ENCODE peak calls at places on chromosomes 6 and 20, in seven cellular contexts. C is esophagus squamous epithelium, H is brain microvascular endothelial cell, U is GM23248, I is SJSA1, A is aorta, X is testis. N is an unnamed sample.

GRCh38 chr20:24406761-24407550 is 62.5 kb upstream of the SYNDIG1 start:
- DNase-seq in H (no peak), X (no peak), C (no peak), I (no peak), U (no peak), A (no peak), N (no peak)

GRCh38 chr20:45538209-45538798 is 978 bp downstream of the WFDC6 start:
- DNase-seq in H (no peak), I (no peak), A (no peak), C (no peak), X (no peak), U (peak; percentile 8), N (no peak)

GRCh38 chr6:10215711-10216110 is 199.2 kb downstream of the TFAP2A start:
- DNase-seq in A (no peak), I (no peak), X (no peak), U (no peak), C (no peak), H (no peak), N (no peak)

GRCh38 chr6:111204305-111204704 is 117.0 kb downstream of the SLC16A10 start:
- DNase-seq in H (no peak), X (no peak), U (no peak), I (no peak), C (no peak), A (no peak), N (no peak)

GRCh38 chr6:142952614-142953013 is 7.6 kb upstream of the HIVEP2 start:
- DNase-seq in U (no peak), X (no peak), H (no peak), A (no peak), I (no peak), C (no peak), N (no peak)

GRCh38 chr6:130090796-130091195 is 72.4 kb downstream of the L3MBTL3 start:
- DNase-seq in C (no peak), H (no peak), I (no peak), A (no peak), X (no peak), U (no peak), N (no peak)

GRCh38 chr20:63733579-63734081 is 2.8 kb upstream of the LIME1 start:
- DNase-seq in A (no peak), C (no peak), I (no peak), H (no peak), X (no peak), U (no peak), N (no peak)

GRCh38 chr6:112443118-112443641 is 96.0 kb downstream of the RFPL4B start:
- DNase-seq in A (no peak), U (peak; percentile 10), X (no peak), C (no peak), I (no peak), H (no peak), N (no peak)

GRCh38 chr6:45884336-45884735 is 131.3 kb downstream of the CLIC5 start:
- DNase-seq in U (no peak), A (no peak), H (no peak), X (no peak), C (no peak), I (no peak), N (no peak)

GRCh38 chr6:111958534-111958933 is 85.3 kb upstream of the FYN start:
- DNase-seq in U (no peak), I (no peak), A (no peak), X (no peak), H (no peak), C (no peak), N (no peak)

GRCh38 chr20:51054233-51054632 is 31.3 kb upstream of the KCNG1 start:
- DNase-seq in A (no peak), I (no peak), U (no peak), H (no peak), X (no peak), C (no peak), N (no peak)

GRCh38 chr6:43055966-43056365 is 2.3 kb upstream of the CUL7 start:
- DNase-seq in H (no peak), C (no peak), X (no peak), I (no peak), U (no peak), A (no peak), N (no peak)

GRCh38 chr20:58256842-58257241 is 28.4 kb upstream of the ANKRD60 start:
- DNase-seq in H (no peak), C (no peak), A (no peak), U (no peak), X (no peak), I (no peak), N (no peak)

GRCh38 chr20:4956200-4956810 is 45.0 kb downstream of the SLC23A2 start:
- DNase-seq in A (no peak), I (no peak), X (no peak), C (no peak), U (peak; percentile 71), H (no peak), N (peak; percentile 60)

GRCh38 chr20:1491281-1491840 is at the start of gene SIRPB2:
- DNase-seq in H (no peak), X (peak; percentile 28), A (no peak), U (no peak), C (no peak), I (no peak), N (no peak)

GRCh38 chr6:167275436-167275835 is 15.7 kb upstream of the UNC93A start:
- DNase-seq in H (no peak), C (no peak), U (no peak), X (no peak), A (no peak), I (no peak), N (no peak)
- H3K27ac ChIP-seq in H (no peak overlapping the region), C (no peak overlapping the region), U (no peak overlapping the region), X (no peak overlapping the region), A (no peak overlapping the region), I (no peak overlapping the region), N (no peak overlapping the region)

GRCh38 chr6:117597755-117598154 is 4.6 kb downstream of the GOPC start:
- DNase-seq in X (no peak), C (no peak), H (no peak), U (no peak), A (no peak), I (no peak), N (no peak)

GRCh38 chr6:117602899-117603588 is 733 bp upstream of the GOPC start:
- DNase-seq in U (peak; percentile 43), A (no peak), X (no peak), C (no peak), I (no peak), H (no peak), N (no peak)

GRCh38 chr6:117602151-117602898 is at the start of gene GOPC:
- DNase-seq in H (peak; percentile 96), I (peak; percentile 97), X (peak; percentile 96), U (peak; percentile 99), A (peak; percentile 97), C (peak; percentile 86), N (peak; percentile 98)

GRCh38 chr6:117601811-117602150 is 530 bp downstream of the GOPC start:
- DNase-seq in H (no peak), I (no peak), U (no peak), A (no peak), C (no peak), X (peak; percentile 32), N (no peak)

DNA sequence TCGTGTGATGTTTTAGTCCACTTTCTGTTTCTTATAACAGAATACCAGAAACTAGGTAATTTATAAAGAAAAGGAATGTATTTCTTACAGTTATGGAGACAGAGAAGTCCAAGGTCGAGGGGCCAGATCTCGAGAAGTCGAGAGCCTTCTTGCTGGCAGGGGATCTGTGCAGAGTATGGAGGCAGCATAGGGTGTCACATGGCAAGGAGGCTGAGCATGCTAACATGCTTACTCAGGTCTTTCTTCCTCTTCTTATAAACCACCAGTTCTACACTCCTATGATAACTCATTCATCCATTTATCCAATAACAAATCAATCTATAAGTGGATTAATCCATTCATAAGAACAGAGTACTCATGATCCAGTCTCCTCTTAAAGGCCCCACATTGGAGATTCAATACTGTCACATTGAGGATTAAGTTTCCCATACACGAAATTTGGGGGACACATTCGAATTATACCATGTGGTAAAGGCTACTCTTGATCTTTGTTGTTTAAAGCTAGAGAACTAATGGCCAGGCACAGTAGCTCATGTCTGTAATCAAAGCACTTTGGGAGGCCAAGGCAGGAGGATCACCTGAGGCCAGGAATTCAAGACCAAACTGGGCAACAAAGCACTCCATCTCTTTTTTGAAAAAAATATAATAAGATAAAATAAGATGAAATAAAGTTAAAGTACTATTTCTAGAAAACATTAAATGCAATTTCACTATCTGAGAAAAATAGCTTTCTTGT is 2.1 kb downstream of the GOPC start:
- DNase-seq in H (no peak), A (no peak), X (no peak), U (peak; percentile 33), I (no peak), C (no peak), N (no peak)
- H3K27ac ChIP-seq in H (no peak overlapping the region), A (no peak overlapping the region), X (no peak overlapping the region), U (no peak overlapping the region), I (no peak overlapping the region), C (no peak overlapping the region), N (no peak overlapping the region)

GRCh38 chr6:139600919-139601470 is 226.5 kb upstream of the CITED2 start:
- DNase-seq in I (no peak), U (no peak), X (no peak), A (no peak), H (no peak), C (no peak), N (no peak)

GRCh38 chr6:139597087-139597763 is 222.8 kb upstream of the CITED2 start:
- DNase-seq in I (no peak), A (no peak), H (no peak), X (no peak), U (peak; percentile 23), C (no peak), N (no peak)

GRCh38 chr6:139600313-139600712 is 225.9 kb upstream of the CITED2 start:
- DNase-seq in I (no peak), U (no peak), H (no peak), C (no peak), X (no peak), A (no peak), N (no peak)

GRCh38 chr6:139595183-139595582 is 220.7 kb upstream of the CITED2 start:
- DNase-seq in U (peak; percentile 31), A (no peak), I (no peak), H (no peak), X (no peak), C (no peak), N (peak; percentile 9)

GRCh38 chr6:139597781-139598368 is 223.4 kb upstream of the CITED2 start:
- DNase-seq in A (peak; percentile 94), I (peak; percentile 65), C (no peak), X (peak; percentile 73), U (peak; percentile 96), H (peak; percentile 93), N (no peak)
- H3K27ac ChIP-seq in A (peak overlapping the region; percentile 61), I (peak overlapping the region; percentile 81), C (peak overlapping the region; percentile 73), X (peak overlapping the region; percentile 80), U (peak overlapping the region; percentile 92), H (peak overlapping the region; percentile 80), N (no peak overlapping the region)

GRCh38 chr6:16206595-16207037 is 31.8 kb upstream of the GMPR start:
- DNase-seq in H (peak; percentile 90), I (peak; percentile 75), C (no peak), A (no peak), X (peak; percentile 83), U (peak; percentile 86), N (peak; percentile 55)

GRCh38 chr6:16209539-16209938 is 28.8 kb upstream of the GMPR start:
- DNase-seq in H (no peak), X (no peak), C (no peak), A (no peak), I (no peak), U (no peak), N (no peak)

GRCh38 chr6:16205377-16206144 is 32.8 kb upstream of the GMPR start:
- DNase-seq in H (peak; percentile 95), U (peak; percentile 86), I (peak; percentile 65), A (no peak), X (peak; percentile 48), C (no peak), N (no peak)

GRCh38 chr6:16212276-16212675 is 26.1 kb upstream of the GMPR start:
- DNase-seq in H (no peak), A (no peak), I (no peak), C (no peak), X (no peak), U (no peak), N (no peak)

GRCh38 chr6:16208989-16209388 is 29.4 kb upstream of the GMPR start:
- DNase-seq in A (no peak), U (no peak), I (no peak), H (no peak), X (no peak), C (no peak), N (no peak)
- H3K27ac ChIP-seq in A (no peak overlapping the region), U (no peak overlapping the region), I (no peak overlapping the region), H (no peak overlapping the region), X (no peak overlapping the region), C (no peak overlapping the region), N (no peak overlapping the region)

N was measured in CD4-positive, alpha-beta memory T cell.